ENCODE peak calls at places on chromosomes 7 and 10, in six cellular contexts. One of them, this sample, is unnamed.

GRCh38 chr7:102395620-102395957 is 574 bp upstream of the PRKRIP1 start:
- DNase-seq in stimulated activated CD4-positive, alpha-beta T cell treated with anti-CD3 and anti-CD28 coated beads, Interleukin-1b, Interleukin-23, amount 100 ng/mL, for 1 hour: no peak
- DNase-seq in GM19239: no peak
- DNase-seq in AG04450: no peak
- DNase-seq in mucosa of gallbladder: no peak
- DNase-seq in GM04504: no peak
- DNase-seq in this sample: no peak

GRCh38 chr7:103065666-103066065 is 8.9 kb downstream of the FBXL13 start:
- DNase-seq in mucosa of gallbladder: no peak
- DNase-seq in stimulated activated CD4-positive, alpha-beta T cell treated with anti-CD3 and anti-CD28 coated beads, Interleukin-1b, Interleukin-23, amount 100 ng/mL, for 1 hour: no peak
- DNase-seq in GM04504: no peak
- DNase-seq in AG04450: no peak
- DNase-seq in GM19239: no peak
- DNase-seq in this sample: peak

GRCh38 chr10:131882151-131882550 is 18.7 kb upstream of the PPP2R2D start:
- DNase-seq in AG04450: no peak
- DNase-seq in GM04504: no peak
- DNase-seq in mucosa of gallbladder: no peak
- DNase-seq in GM19239: no peak
- DNase-seq in stimulated activated CD4-positive, alpha-beta T cell treated with anti-CD3 and anti-CD28 coated beads, Interleukin-1b, Interleukin-23, amount 100 ng/mL, for 1 hour: no peak
- DNase-seq in this sample: no peak

GRCh38 chr10:5812283-5813090 is 747 bp downstream of the GDI2 start:
- DNase-seq in GM04504: no peak
- DNase-seq in mucosa of gallbladder: peak
- DNase-seq in GM19239: no peak
- DNase-seq in AG04450: no peak
- DNase-seq in stimulated activated CD4-positive, alpha-beta T cell treated with anti-CD3 and anti-CD28 coated beads, Interleukin-1b, Interleukin-23, amount 100 ng/mL, for 1 hour: no peak
- DNase-seq in this sample: peak

GRCh38 chr10:78966182-78966787 is 102.5 kb upstream of the ZMIZ1 start:
- DNase-seq in GM19239: no peak
- DNase-seq in GM04504: no peak
- DNase-seq in mucosa of gallbladder: no peak
- DNase-seq in AG04450: no peak
- DNase-seq in stimulated activated CD4-positive, alpha-beta T cell treated with anti-CD3 and anti-CD28 coated beads, Interleukin-1b, Interleukin-23, amount 100 ng/mL, for 1 hour: no peak
- DNase-seq in this sample: no peak

GRCh38 chr7:143435266-143435665 is 8.0 kb upstream of the TAS2R60 start:
- DNase-seq in GM19239: no peak
- DNase-seq in GM04504: no peak
- DNase-seq in AG04450: no peak
- DNase-seq in mucosa of gallbladder: no peak
- DNase-seq in stimulated activated CD4-positive, alpha-beta T cell treated with anti-CD3 and anti-CD28 coated beads, Interleukin-1b, Interleukin-23, amount 100 ng/mL, for 1 hour: no peak
- DNase-seq in this sample: no peak

GRCh38 chr7:15685358-15686181 is 913 bp downstream of the MEOX2 start:
- DNase-seq in GM19239: no peak
- DNase-seq in mucosa of gallbladder: no peak
- DNase-seq in GM04504: no peak
- DNase-seq in stimulated activated CD4-positive, alpha-beta T cell treated with anti-CD3 and anti-CD28 coated beads, Interleukin-1b, Interleukin-23, amount 100 ng/mL, for 1 hour: no peak
- DNase-seq in AG04450: peak
- DNase-seq in this sample: no peak

GRCh38 chr7:101112233-101112632 is 14.7 kb upstream of the SERPINE1 start:
- DNase-seq in AG04450: no peak
- DNase-seq in GM19239: no peak
- DNase-seq in stimulated activated CD4-positive, alpha-beta T cell treated with anti-CD3 and anti-CD28 coated beads, Interleukin-1b, Interleukin-23, amount 100 ng/mL, for 1 hour: no peak
- DNase-seq in mucosa of gallbladder: no peak
- DNase-seq in GM04504: no peak
- DNase-seq in this sample: no peak

GRCh38 chr10:17616403-17617030 is 657 bp downstream of the HACD1 start:
- DNase-seq in GM19239: peak
- DNase-seq in GM04504: peak
- DNase-seq in mucosa of gallbladder: peak
- DNase-seq in AG04450: no peak
- DNase-seq in stimulated activated CD4-positive, alpha-beta T cell treated with anti-CD3 and anti-CD28 coated beads, Interleukin-1b, Interleukin-23, amount 100 ng/mL, for 1 hour: no peak
- DNase-seq in this sample: peak

GRCh38 chr7:30708983-30709382 is 26.7 kb upstream of the CRHR2 start:
- DNase-seq in GM19239: no peak
- DNase-seq in AG04450: no peak
- DNase-seq in GM04504: no peak
- DNase-seq in stimulated activated CD4-positive, alpha-beta T cell treated with anti-CD3 and anti-CD28 coated beads, Interleukin-1b, Interleukin-23, amount 100 ng/mL, for 1 hour: no peak
- DNase-seq in mucosa of gallbladder: no peak
- DNase-seq in this sample: no peak

GRCh38 chr7:25321424-25321823 is 93.1 kb upstream of the NPVF start:
- DNase-seq in stimulated activated CD4-positive, alpha-beta T cell treated with anti-CD3 and anti-CD28 coated beads, Interleukin-1b, Interleukin-23, amount 100 ng/mL, for 1 hour: no peak
- DNase-seq in mucosa of gallbladder: no peak
- DNase-seq in AG04450: no peak
- DNase-seq in GM04504: no peak
- DNase-seq in GM19239: no peak
- DNase-seq in this sample: no peak

GRCh38 chr7:4836206-4836661 is 25.6 kb downstream of the PAPOLB start:
- DNase-seq in stimulated activated CD4-positive, alpha-beta T cell treated with anti-CD3 and anti-CD28 coated beads, Interleukin-1b, Interleukin-23, amount 100 ng/mL, for 1 hour: no peak
- DNase-seq in mucosa of gallbladder: no peak
- DNase-seq in AG04450: no peak
- DNase-seq in GM19239: no peak
- DNase-seq in GM04504: no peak
- DNase-seq in this sample: no peak

GRCh38 chr7:54831644-54832095 is 72.7 kb upstream of the SEC61G start:
- DNase-seq in GM04504: no peak
- DNase-seq in GM19239: no peak
- DNase-seq in mucosa of gallbladder: no peak
- DNase-seq in AG04450: no peak
- DNase-seq in stimulated activated CD4-positive, alpha-beta T cell treated with anti-CD3 and anti-CD28 coated beads, Interleukin-1b, Interleukin-23, amount 100 ng/mL, for 1 hour: no peak
- DNase-seq in this sample: no peak

GRCh38 chr10:36224431-36224985 is 582.4 kb upstream of the FZD8 start:
- DNase-seq in GM04504: no peak
- DNase-seq in stimulated activated CD4-positive, alpha-beta T cell treated with anti-CD3 and anti-CD28 coated beads, Interleukin-1b, Interleukin-23, amount 100 ng/mL, for 1 hour: no peak
- DNase-seq in AG04450: no peak
- DNase-seq in mucosa of gallbladder: no peak
- DNase-seq in GM19239: no peak
- DNase-seq in this sample: no peak

GRCh38 chr7:136869006-136869961 is 832 bp downstream of the CHRM2 start:
- DNase-seq in GM19239: no peak
- DNase-seq in mucosa of gallbladder: no peak
- DNase-seq in AG04450: no peak
- DNase-seq in stimulated activated CD4-positive, alpha-beta T cell treated with anti-CD3 and anti-CD28 coated beads, Interleukin-1b, Interleukin-23, amount 100 ng/mL, for 1 hour: no peak
- DNase-seq in GM04504: no peak
- DNase-seq in this sample: no peak

GRCh38 chr7:156017431-156017830 is 205.2 kb upstream of the SHH start:
- DNase-seq in GM19239: no peak
- DNase-seq in mucosa of gallbladder: no peak
- DNase-seq in AG04450: no peak
- DNase-seq in GM04504: no peak
- DNase-seq in stimulated activated CD4-positive, alpha-beta T cell treated with anti-CD3 and anti-CD28 coated beads, Interleukin-1b, Interleukin-23, amount 100 ng/mL, for 1 hour: no peak
- DNase-seq in this sample: no peak

GRCh38 chr10:13709931-13710690 is 123.3 kb downstream of the PRPF18 start:
- DNase-seq in mucosa of gallbladder: no peak
- DNase-seq in GM19239: no peak
- DNase-seq in stimulated activated CD4-positive, alpha-beta T cell treated with anti-CD3 and anti-CD28 coated beads, Interleukin-1b, Interleukin-23, amount 100 ng/mL, for 1 hour: no peak
- DNase-seq in GM04504: no peak
- DNase-seq in AG04450: no peak
- DNase-seq in this sample: no peak

GRCh38 chr7:131110294-131111080 is 217.2 kb upstream of the MKLN1 start:
- DNase-seq in stimulated activated CD4-positive, alpha-beta T cell treated with anti-CD3 and anti-CD28 coated beads, Interleukin-1b, Interleukin-23, amount 100 ng/mL, for 1 hour: no peak
- DNase-seq in mucosa of gallbladder: peak
- DNase-seq in GM19239: no peak
- DNase-seq in GM04504: no peak
- DNase-seq in AG04450: no peak
- DNase-seq in this sample: no peak

GRCh38 chr10:78109210-78109609 is 75.5 kb downstream of the RPS24 start:
- DNase-seq in GM04504: no peak
- DNase-seq in GM19239: no peak
- DNase-seq in stimulated activated CD4-positive, alpha-beta T cell treated with anti-CD3 and anti-CD28 coated beads, Interleukin-1b, Interleukin-23, amount 100 ng/mL, for 1 hour: no peak
- DNase-seq in mucosa of gallbladder: no peak
- DNase-seq in AG04450: no peak
- DNase-seq in this sample: no peak

GRCh38 chr7:65307651-65308299 is 65.9 kb upstream of the ZNF92 start:
- DNase-seq in mucosa of gallbladder: peak
- DNase-seq in AG04450: peak
- DNase-seq in stimulated activated CD4-positive, alpha-beta T cell treated with anti-CD3 and anti-CD28 coated beads, Interleukin-1b, Interleukin-23, amount 100 ng/mL, for 1 hour: no peak
- DNase-seq in GM04504: peak
- DNase-seq in GM19239: peak
- DNase-seq in this sample: peak

GRCh38 chr10:78515037-78515872 is 481.6 kb downstream of the RPS24 start:
- DNase-seq in GM04504: no peak
- DNase-seq in AG04450: no peak
- DNase-seq in mucosa of gallbladder: no peak
- DNase-seq in GM19239: no peak
- DNase-seq in stimulated activated CD4-positive, alpha-beta T cell treated with anti-CD3 and anti-CD28 coated beads, Interleukin-1b, Interleukin-23, amount 100 ng/mL, for 1 hour: no peak
- DNase-seq in this sample: no peak

GRCh38 chr7:149732111-149732561 is 41.3 kb downstream of the ZNF467 start:
- DNase-seq in GM19239: no peak
- DNase-seq in mucosa of gallbladder: no peak
- DNase-seq in AG04450: no peak
- DNase-seq in stimulated activated CD4-positive, alpha-beta T cell treated with anti-CD3 and anti-CD28 coated beads, Interleukin-1b, Interleukin-23, amount 100 ng/mL, for 1 hour: no peak
- DNase-seq in GM04504: no peak
- DNase-seq in this sample: no peak

GRCh38 chr7:136184719-136185118 is 207.6 kb upstream of the MTPN start:
- DNase-seq in GM19239: no peak
- DNase-seq in GM04504: no peak
- DNase-seq in stimulated activated CD4-positive, alpha-beta T cell treated with anti-CD3 and anti-CD28 coated beads, Interleukin-1b, Interleukin-23, amount 100 ng/mL, for 1 hour: no peak
- DNase-seq in mucosa of gallbladder: no peak
- DNase-seq in AG04450: no peak
- DNase-seq in this sample: no peak

GRCh38 chr10:42939237-42939636 is 137.6 kb upstream of the RET start:
- DNase-seq in GM19239: no peak
- DNase-seq in stimulated activated CD4-positive, alpha-beta T cell treated with anti-CD3 and anti-CD28 coated beads, Interleukin-1b, Interleukin-23, amount 100 ng/mL, for 1 hour: no peak
- DNase-seq in AG04450: no peak
- DNase-seq in mucosa of gallbladder: no peak
- DNase-seq in GM04504: no peak
- DNase-seq in this sample: no peak

GRCh38 chr7:127893547-127893946 is 137.7 kb downstream of the LRRC4 start:
- DNase-seq in mucosa of gallbladder: no peak
- DNase-seq in GM04504: no peak
- DNase-seq in GM19239: no peak
- DNase-seq in AG04450: no peak
- DNase-seq in stimulated activated CD4-positive, alpha-beta T cell treated with anti-CD3 and anti-CD28 coated beads, Interleukin-1b, Interleukin-23, amount 100 ng/mL, for 1 hour: no peak
- DNase-seq in this sample: no peak

GRCh38 chr7:4297843-4298219 is 384.3 kb upstream of the FOXK1 start:
- DNase-seq in GM04504: no peak
- DNase-seq in stimulated activated CD4-positive, alpha-beta T cell treated with anti-CD3 and anti-CD28 coated beads, Interleukin-1b, Interleukin-23, amount 100 ng/mL, for 1 hour: no peak
- DNase-seq in AG04450: no peak
- DNase-seq in GM19239: no peak
- DNase-seq in mucosa of gallbladder: no peak
- DNase-seq in this sample: no peak

GRCh38 chr7:73423519-73424485 is 9.8 kb upstream of the FZD9 start:
- DNase-seq in AG04450: no peak
- DNase-seq in GM04504: no peak
- DNase-seq in mucosa of gallbladder: no peak
- DNase-seq in GM19239: no peak
- DNase-seq in stimulated activated CD4-positive, alpha-beta T cell treated with anti-CD3 and anti-CD28 coated beads, Interleukin-1b, Interleukin-23, amount 100 ng/mL, for 1 hour: no peak
- DNase-seq in this sample: no peak

GRCh38 chr10:100803481-100803880 is 58.1 kb downstream of the PAX2 start:
- DNase-seq in GM19239: no peak
- DNase-seq in GM04504: no peak
- DNase-seq in stimulated activated CD4-positive, alpha-beta T cell treated with anti-CD3 and anti-CD28 coated beads, Interleukin-1b, Interleukin-23, amount 100 ng/mL, for 1 hour: no peak
- DNase-seq in mucosa of gallbladder: no peak
- DNase-seq in AG04450: no peak
- DNase-seq in this sample: no peak

GRCh38 chr7:86747698-86748097 is 104.0 kb downstream of the GRM3 start:
- DNase-seq in mucosa of gallbladder: no peak
- DNase-seq in GM04504: no peak
- DNase-seq in stimulated activated CD4-positive, alpha-beta T cell treated with anti-CD3 and anti-CD28 coated beads, Interleukin-1b, Interleukin-23, amount 100 ng/mL, for 1 hour: no peak
- DNase-seq in AG04450: no peak
- DNase-seq in GM19239: no peak
- DNase-seq in this sample: no peak